ENCODE peak calls at places on chromosomes 6 and 20, in nine cellular contexts. U, Y, A, E, H, V, W, L and F are unnamed samples.

GRCh38 chr6:150898390-150899170 is 33.1 kb downstream of the MTHFD1L start:
- DNase-seq in Y (no peak), V (no peak), L (no peak), E (no peak), H (no peak), U (no peak), W (no peak), A (no peak), F (peak)

GRCh38 chr6:45513331-45513730 is 135.6 kb upstream of the SUPT3H start:
- DNase-seq in A (no peak), L (no peak), V (peak), U (no peak), Y (no peak), E (no peak), W (no peak), H (no peak), F (no peak)

GRCh38 chr6:43878823-43879495 is 108.9 kb downstream of the VEGFA start:
- DNase-seq in L (peak), V (peak), U (no peak), W (no peak), A (no peak), Y (no peak), H (peak), E (no peak), F (peak)

GRCh38 chr6:43790031-43790430 is 20.0 kb downstream of the VEGFA start:
- DNase-seq in Y (no peak), W (no peak), A (peak), E (no peak), V (no peak), U (no peak), L (peak), H (peak), F (no peak)

GRCh38 chr20:658731-659291 is 5.8 kb upstream of the SRXN1 start:
- DNase-seq in L (no peak), A (no peak), E (no peak), U (no peak), W (no peak), V (no peak), Y (no peak), H (no peak), F (no peak)

GRCh38 chr6:140069576-140069975 is 695.1 kb upstream of the CITED2 start:
- DNase-seq in Y (no peak), L (no peak), A (no peak), W (no peak), E (no peak), H (no peak), U (no peak), V (no peak), F (no peak)

GRCh38 chr20:17441745-17442144 is 89.4 kb downstream of the BFSP1 start:
- DNase-seq in A (no peak), V (no peak), W (no peak), L (no peak), E (no peak), H (no peak), Y (no peak), U (no peak), F (no peak)

GRCh38 chr20:59018817-59019216 is 412 bp upstream of the TUBB1 start:
- DNase-seq in H (no peak), W (no peak), V (no peak), A (no peak), L (no peak), E (no peak), U (no peak), Y (no peak), F (no peak)

GRCh38 chr6:5645275-5645674 is 361.4 kb downstream of the NRN1 start:
- DNase-seq in L (no peak), U (no peak), Y (no peak), V (no peak), H (no peak), W (no peak), A (no peak), E (no peak), F (no peak)

GRCh38 chr20:25315418-25316210 is 67.7 kb downstream of the PYGB start:
- DNase-seq in V (peak), A (peak), H (peak), Y (no peak), L (no peak), U (no peak), W (no peak), E (no peak), F (no peak)

GRCh38 chr20:24389686-24390085 is 79.7 kb upstream of the SYNDIG1 start:
- DNase-seq in H (no peak), Y (no peak), V (no peak), L (no peak), U (no peak), E (no peak), A (no peak), W (no peak), F (no peak)

GRCh38 chr20:40654876-40655275 is 34.2 kb downstream of the MAFB start:
- DNase-seq in V (no peak), L (peak), W (peak), A (peak), H (peak), E (no peak), U (no peak), Y (no peak), F (peak)

GRCh38 chr6:111551521-111552231 is 54.0 kb downstream of the TRAF3IP2 start:
- DNase-seq in V (peak), E (no peak), H (no peak), U (no peak), Y (no peak), L (no peak), A (no peak), W (no peak), F (peak)

GRCh38 chr6:107105511-107106116 is 9.7 kb downstream of the BEND3 start:
- DNase-seq in V (no peak), U (no peak), H (no peak), L (no peak), E (no peak), W (no peak), A (peak), Y (no peak), F (no peak)

GRCh38 chr6:105892577-105893262 is 193.4 kb upstream of the PRDM1 start:
- DNase-seq in V (peak), Y (no peak), L (no peak), E (no peak), W (no peak), A (no peak), H (no peak), U (no peak), F (no peak)

GRCh38 chr6:166032366-166033171 is 135.1 kb downstream of the TBXT start:
- DNase-seq in U (no peak), V (peak), W (no peak), E (peak), A (no peak), H (peak), L (peak), Y (no peak), F (peak)

GRCh38 chr6:12957321-12958051 is 240.9 kb downstream of the PHACTR1 start:
- DNase-seq in W (peak), A (peak), H (peak), Y (no peak), U (peak), L (peak), E (peak), V (peak), F (peak)

GRCh38 chr20:51610761-51611624 is 68.5 kb upstream of the NFATC2 start:
- DNase-seq in L (no peak), V (no peak), Y (no peak), A (no peak), H (no peak), E (no peak), W (no peak), U (no peak), F (peak)

GRCh38 chr6:12635375-12635774 is 81.2 kb upstream of the PHACTR1 start:
- DNase-seq in U (no peak), V (no peak), L (no peak), A (no peak), Y (no peak), E (no peak), W (no peak), H (no peak), F (no peak)

GRCh38 chr6:70280462-70280861 is 22.4 kb downstream of the COL9A1 start:
- DNase-seq in Y (no peak), E (no peak), A (no peak), U (no peak), L (no peak), W (no peak), V (peak), H (no peak), F (no peak)

GRCh38 chr20:62407221-62407992 is at the start of gene CABLES2:
- DNase-seq in V (peak), A (peak), H (peak), L (peak), U (peak), W (peak), Y (peak), E (peak), F (peak)

GRCh38 chr20:49207071-49207470 is 12.1 kb upstream of the DDX27 start:
- DNase-seq in A (no peak), E (no peak), W (no peak), V (no peak), H (no peak), Y (no peak), L (no peak), U (no peak), F (no peak)

GRCh38 chr20:59933849-59934585 is 580 bp upstream of the SYCP2 start:
- DNase-seq in W (peak), A (peak), H (peak), V (peak), L (peak), E (peak), Y (no peak), U (peak), F (peak)

DNA sequence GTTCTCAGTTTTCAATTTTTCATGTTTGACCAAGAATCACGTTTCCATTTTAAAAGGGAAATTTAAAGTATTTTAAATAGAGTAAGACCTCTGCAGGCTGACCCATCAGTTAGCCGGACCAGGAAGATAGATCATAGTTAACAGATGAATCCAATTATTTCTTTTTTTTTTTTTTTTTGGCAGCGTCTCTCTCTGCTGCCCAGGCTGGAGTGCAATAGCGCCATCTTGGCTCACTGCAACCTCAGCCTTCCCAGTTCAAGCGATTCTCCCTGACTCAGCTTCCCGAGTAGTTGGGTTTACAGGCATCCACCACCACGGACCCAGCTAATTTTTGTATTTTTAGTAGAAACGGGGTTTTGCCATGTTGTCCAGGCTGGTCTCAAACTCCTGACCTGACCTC is 256.7 kb upstream of the CNR1 start:
- DNase-seq in H (no peak), W (no peak), L (no peak), A (no peak), U (no peak), Y (no peak), E (no peak), V (no peak), F (peak)
- TF ChIP-seq CTCF in H (no peak), W (no peak), L (no peak), A (no peak), U (no peak), Y (peak), E (no peak), V (no peak), F (peak)

GRCh38 chr6:77089776-77090175 is 373.5 kb downstream of the HTR1B start:
- DNase-seq in V (no peak), A (no peak), H (peak), L (no peak), Y (no peak), U (peak), W (peak), E (no peak), F (peak)
- H3K4me3 ChIP-seq in V (no peak), A (no peak), H (no peak), L (no peak), Y (no peak), U (no peak), W (no peak), E (no peak), F (no peak)

GRCh38 chr6:115753446-115753845 is 307.2 kb downstream of the FRK start:
- DNase-seq in A (no peak), Y (no peak), L (no peak), E (no peak), W (peak), H (no peak), V (no peak), U (peak), F (peak)

DNA sequence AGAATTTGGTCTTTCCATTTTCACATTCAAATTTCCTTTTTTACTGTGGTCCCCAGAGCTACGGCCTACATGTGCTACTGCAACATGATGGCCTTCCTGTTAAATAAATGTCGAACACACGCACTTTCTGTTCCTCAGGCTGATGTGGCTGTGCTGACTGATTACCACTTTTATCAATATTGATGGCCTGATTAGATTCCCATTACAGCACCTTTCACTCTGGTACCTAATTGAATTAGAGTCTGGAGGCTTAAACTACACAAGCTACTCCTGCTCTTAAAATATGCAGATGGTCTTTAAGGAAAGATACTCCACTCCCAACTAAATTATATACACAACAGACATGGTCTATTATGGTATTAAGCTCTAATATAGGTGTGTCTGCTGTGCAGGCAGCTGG is 301.6 kb downstream of the FRK start:
- DNase-seq in E (no peak), Y (no peak), A (no peak), U (no peak), L (no peak), V (no peak), W (no peak), H (no peak), F (no peak)
- TF ChIP-seq CTCF in E (no peak), Y (no peak), A (no peak), U (no peak), L (no peak), V (no peak), W (no peak), H (no peak), F (no peak)

DNA sequence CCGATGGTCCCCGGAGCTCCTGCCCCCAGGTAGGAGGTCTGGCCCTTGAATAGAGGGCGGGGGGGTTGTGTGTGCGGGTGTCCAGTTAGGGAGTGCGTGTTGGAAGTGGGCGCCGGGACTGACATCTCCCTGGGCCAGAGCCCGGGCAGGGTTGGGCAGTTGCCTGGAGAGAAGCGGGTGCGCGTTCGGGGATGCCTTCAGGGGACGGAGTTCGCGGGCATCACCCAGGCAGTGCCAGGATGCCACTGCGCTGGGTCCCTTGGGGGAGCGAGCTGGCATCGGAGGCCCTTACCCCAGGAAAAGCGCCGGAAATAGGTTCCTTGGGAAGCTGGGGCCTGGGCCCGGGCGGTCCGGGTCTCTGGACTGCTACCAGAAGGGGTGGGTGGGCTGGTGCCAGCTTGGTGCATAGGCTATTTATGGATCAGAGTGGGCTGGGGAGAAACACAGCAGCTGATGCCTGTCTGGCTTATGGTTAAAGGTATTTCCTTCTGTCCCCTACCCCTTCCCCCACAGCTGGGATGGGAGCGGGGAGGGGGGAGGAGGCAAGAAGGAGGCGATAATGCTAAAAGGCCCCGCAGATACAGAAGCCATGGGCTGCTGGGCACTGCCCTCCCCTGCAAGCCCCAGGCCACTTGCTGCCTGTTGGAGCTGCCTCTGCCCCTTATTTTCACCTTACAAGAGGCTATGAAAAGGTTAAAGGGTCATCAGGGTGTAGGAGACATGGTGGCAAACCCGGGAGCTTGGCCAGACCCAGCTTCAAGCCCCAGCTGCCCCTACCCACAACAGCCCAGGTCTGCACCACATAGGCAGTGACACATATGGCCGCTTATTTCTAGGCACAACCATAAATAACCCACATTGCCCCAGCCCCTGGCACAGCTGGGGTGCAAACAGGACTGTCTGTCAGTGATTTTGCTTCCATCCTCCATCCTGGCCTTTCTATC is 638 bp downstream of the PACSIN1 start:
- DNase-seq in U (no peak), L (no peak), A (no peak), W (no peak), V (no peak), H (no peak), Y (no peak), E (no peak), F (no peak)
- H3K4me3 ChIP-seq in U (peak), L (peak), A (peak), W (peak), V (peak), H (peak), Y (peak), E (no peak), F (peak)

GRCh38 chr6:3835055-3835731 is 14.0 kb upstream of the FAM50B start:
- DNase-seq in A (peak), L (peak), E (no peak), Y (no peak), U (no peak), H (peak), W (peak), V (peak), F (peak)
- TF ChIP-seq CTCF in A (no peak), L (peak), E (peak), Y (no peak), U (no peak), H (no peak), W (no peak), V (no peak), F (no peak)

DNA sequence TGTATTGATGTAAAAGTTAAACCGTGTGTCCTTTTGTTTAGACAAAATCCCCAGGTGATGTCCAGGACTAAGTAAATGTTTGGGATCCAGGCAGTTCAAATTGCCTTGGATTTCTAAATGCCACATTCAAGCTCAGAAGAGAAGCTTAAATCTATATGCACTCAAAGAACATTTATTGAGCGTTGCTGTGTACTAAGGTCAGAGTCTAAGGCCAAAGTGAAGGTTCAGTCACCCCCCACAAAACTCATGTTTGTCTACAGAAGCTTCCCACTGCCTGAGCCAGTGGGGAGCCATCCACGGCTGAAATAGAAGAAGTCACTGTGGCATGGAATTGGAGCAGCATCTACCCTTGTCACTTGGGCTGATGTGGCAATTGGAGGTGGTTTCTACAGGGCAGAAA is 70.7 kb upstream of the INSM1 start:
- DNase-seq in L (no peak), W (no peak), Y (no peak), A (no peak), U (no peak), E (no peak), V (no peak), H (no peak), F (no peak)
- H3K4me3 ChIP-seq in L (no peak), W (no peak), Y (no peak), A (no peak), U (no peak), E (no peak), V (no peak), H (no peak), F (no peak)

GRCh38 chr6:135938588-135939215 is 87.2 kb downstream of the PDE7B start:
- DNase-seq in U (peak), Y (peak), E (no peak), A (peak), V (no peak), H (peak), L (peak), W (peak), F (peak)
- TF ChIP-seq CTCF in U (peak), Y (peak), E (peak), A (peak), V (peak), H (peak), L (peak), W (peak), F (no peak)